ENCODE peak calls at places on chromosome 1, in ten cellular contexts. L is ovary; D is H9; M is endodermal cell; H is pancreas; E is CD8-positive, alpha-beta T cell; T is tibial nerve; Y is adrenal gland; B is HCT116; X is heart right ventricle. P is an unnamed sample.

GRCh38 chr1:20685099-20685662 is 24.0 kb upstream of the DDOST start:
- DNase-seq in L (peak; percentile 40), D (no peak), M (no peak), H (no peak), E (no peak), T (no peak), Y (peak; percentile 77), B (no peak), X (peak; percentile 65), P (no peak)

GRCh38 chr1:14826172-14826636 is 227.7 kb downstream of the KAZN start:
- DNase-seq in L (peak; percentile 62), D (no peak), M (no peak), H (no peak), E (no peak), T (no peak), Y (no peak), B (no peak), X (no peak), P (no peak)

GRCh38 chr1:212685429-212685828 is 14.2 kb downstream of the BATF3 start:
- DNase-seq in L (no peak), D (peak; percentile 15), M (peak; percentile 29), H (no peak), E (no peak), T (no peak), Y (no peak), B (no peak), X (no peak), P (no peak)

GRCh38 chr1:164699815-164700491 is 141.0 kb downstream of the PBX1 start:
- DNase-seq in L (no peak), D (no peak), M (no peak), H (no peak), E (no peak), T (no peak), Y (no peak), B (no peak), X (peak; percentile 13), P (no peak)

GRCh38 chr1:60893111-60893510 is 189.2 kb upstream of the NFIA start:
- DNase-seq in L (no peak), D (no peak), M (no peak), H (no peak), E (no peak), T (no peak), Y (no peak), B (no peak), X (no peak), P (no peak)

GRCh38 chr1:37471345-37472231 is 2.8 kb upstream of the ZC3H12A start:
- DNase-seq in L (peak; percentile 79), D (peak; percentile 87), M (peak; percentile 91), H (peak; percentile 69), E (no peak), T (peak; percentile 51), Y (peak; percentile 75), B (peak; percentile 66), X (peak; percentile 67), P (peak; percentile 65)

GRCh38 chr1:20184481-20184900 is 1.4 kb upstream of the UBXN10 start:
- DNase-seq in L (no peak), D (no peak), M (no peak), H (no peak), E (no peak), T (no peak), Y (no peak), B (no peak), X (no peak), P (no peak)

GRCh38 chr1:59071289-59071688 is 225.6 kb upstream of the FGGY start:
- DNase-seq in L (no peak), D (no peak), M (no peak), H (no peak), E (no peak), T (no peak), Y (no peak), B (no peak), X (no peak), P (no peak)

GRCh38 chr1:234135501-234135900 is 231.0 kb downstream of the SLC35F3 start:
- DNase-seq in L (no peak), D (no peak), M (no peak), H (no peak), E (no peak), T (no peak), Y (no peak), B (no peak), X (no peak), P (no peak)

DNA sequence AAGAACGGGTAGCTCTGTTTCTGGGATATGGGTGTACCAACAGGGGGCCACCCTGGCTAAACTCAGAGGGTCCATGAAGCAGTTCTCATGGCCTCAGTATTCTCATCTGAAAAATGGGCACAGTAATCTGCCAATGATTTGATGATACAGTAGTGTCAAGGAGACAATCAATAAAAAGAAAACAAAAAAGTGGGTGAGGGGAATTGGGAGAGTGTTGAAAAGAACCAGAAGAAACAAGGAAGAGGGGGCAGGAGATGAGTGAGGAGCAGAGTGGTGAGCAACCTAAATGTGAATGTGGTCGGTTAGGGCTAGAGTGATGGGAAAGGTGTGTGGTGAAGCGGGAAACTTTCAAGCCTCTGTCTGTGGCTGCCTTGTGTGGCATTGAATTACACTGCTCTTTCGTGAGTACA is 2.0 kb downstream of the SLAMF7 start:
- DNase-seq in L (no peak), D (no peak), M (no peak), H (no peak), E (no peak), T (no peak), Y (no peak), B (no peak), X (no peak), P (no peak)
- H3K27ac ChIP-seq in L (no peak overlapping the region), D (no peak overlapping the region), M (no peak overlapping the region), H (no peak overlapping the region), E (no peak overlapping the region), T (no peak overlapping the region), Y (no peak overlapping the region), B (no peak overlapping the region), X (no peak overlapping the region), P (no peak overlapping the region)

DNA sequence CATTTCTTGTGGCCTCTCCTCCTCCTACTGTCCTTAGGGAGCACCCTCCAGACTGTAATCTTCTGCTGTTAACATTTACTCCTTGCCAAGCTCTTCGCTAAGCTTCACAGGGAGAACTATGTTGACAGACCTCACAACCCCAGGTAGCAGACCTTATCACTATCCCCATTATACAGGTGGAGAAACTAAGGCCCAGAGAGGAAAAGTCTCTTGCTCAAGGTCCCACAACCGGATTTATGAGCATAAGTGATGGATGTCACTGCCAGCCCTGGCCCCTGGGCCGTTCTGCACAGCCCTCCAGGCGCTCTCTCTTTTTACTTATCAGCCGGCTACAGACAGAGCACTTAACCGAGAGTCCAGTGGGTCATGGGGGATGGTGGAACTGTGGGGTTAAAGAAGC is 18.1 kb downstream of the LYPD8 start:
- DNase-seq in L (no peak), D (no peak), M (no peak), H (no peak), E (no peak), T (no peak), Y (no peak), B (no peak), X (no peak), P (no peak)
- H3K9me3 ChIP-seq in L (no peaks in the 10 kb centered on the region), D (peaks cover 82% of the 10 kb centered on the region), M (peaks cover 88% of the 10 kb centered on the region), H (no peaks in the 10 kb centered on the region), E (no peaks in the 10 kb centered on the region), T (no peaks in the 10 kb centered on the region), Y (no peaks in the 10 kb centered on the region), B (no peaks in the 10 kb centered on the region), X (peaks cover 8% of the 10 kb centered on the region), P (no peaks in the 10 kb centered on the region)

DNA sequence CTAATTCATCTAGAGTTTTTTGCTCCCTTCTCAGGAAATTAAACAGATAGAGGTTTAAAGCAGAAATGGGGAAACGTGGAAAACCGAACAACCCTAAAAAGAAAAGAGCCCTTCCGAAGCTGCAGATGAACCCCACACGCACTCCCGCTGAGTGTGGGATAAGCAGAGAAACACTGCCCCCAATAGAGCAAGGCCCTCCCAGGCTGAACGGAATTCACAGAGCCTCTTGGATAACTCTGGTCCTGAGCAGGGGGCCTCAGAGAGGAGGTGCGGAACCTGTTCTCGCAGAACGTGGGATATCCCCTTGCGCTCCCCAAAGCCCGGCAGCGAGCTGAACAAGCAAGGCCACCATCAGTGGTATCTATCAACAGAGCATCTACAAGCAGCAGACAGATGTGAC is 44.9 kb downstream of the SSBP3 start:
- DNase-seq in L (peak; percentile 64), D (no peak), M (no peak), H (no peak), E (no peak), T (no peak), Y (no peak), B (no peak), X (no peak), P (no peak)
- TF ChIP-seq CTCF in L (no peak), D (peak; percentile 39), M (no peak), H (no peak), E (no peak), T (no peak), Y (no peak), B (no peak), X (peak; percentile 32), P (no peak)

DNA sequence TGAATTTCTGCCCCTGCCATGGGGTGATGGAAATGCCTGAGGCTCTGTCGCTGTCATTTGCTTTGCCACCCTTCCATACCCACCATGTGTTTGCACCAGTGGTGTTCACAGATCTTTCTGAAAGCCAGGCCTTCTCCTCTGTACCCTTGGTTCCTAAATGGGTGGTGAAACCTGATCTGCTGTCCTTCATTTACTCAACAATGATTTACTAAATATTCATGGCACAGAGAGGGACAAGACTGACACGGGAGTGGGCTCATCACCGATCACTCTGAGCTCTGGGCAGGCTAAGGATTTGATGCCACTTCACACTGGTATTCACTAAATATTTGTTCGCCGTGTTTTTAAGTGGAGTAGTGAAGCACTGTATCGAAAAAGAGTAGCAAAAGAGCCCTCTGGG is 40.9 kb downstream of the LRRC8B start:
- DNase-seq in L (no peak), D (no peak), M (no peak), H (no peak), E (no peak), T (no peak), Y (no peak), B (no peak), X (no peak), P (no peak)
- H3K27ac ChIP-seq in L (no peak overlapping the region), D (no peak overlapping the region), M (no peak overlapping the region), H (no peak overlapping the region), E (no peak overlapping the region), T (peak overlapping the region; percentile 93), Y (peak overlapping the region; percentile 80), B (no peak overlapping the region), X (peak overlapping the region; percentile 81), P (no peak overlapping the region)

GRCh38 chr1:4424766-4425165 is 229.6 kb upstream of the AJAP1 start:
- DNase-seq in L (no peak), D (no peak), M (no peak), H (no peak), E (no peak), T (no peak), Y (no peak), B (no peak), X (no peak), P (no peak)
- H3K9me3 ChIP-seq in L (peaks cover 4% of the 10 kb centered on the region), D (no peaks in the 10 kb centered on the region), M (peaks cover 11% of the 10 kb centered on the region), H (no peaks in the 10 kb centered on the region), E (no peaks in the 10 kb centered on the region), T (no peaks in the 10 kb centered on the region), Y (no peaks in the 10 kb centered on the region), B (peaks cover 5% of the 10 kb centered on the region), X (peaks cover 2% of the 10 kb centered on the region), P (no peaks in the 10 kb centered on the region)